ENCODE peak calls at places on chromosomes 7 and 10, in seven cellular contexts. Y is IMR-90; G is lung; L is CD8-positive, alpha-beta T cell; W is heart right ventricle; X is cardiac muscle cell; B is lower lobe of right lung. I is an unnamed sample.
A peak's percentile ranks its signal among the peaks of the same experiment; 100 is the strongest.

GRCh38 chr10:58627392-58627791 is 114.7 kb downstream of the BICC1 start:
- DNase-seq in B (no peak), L (no peak), X (no peak), G (no peak), Y (no peak), W (no peak), I (no peak)

GRCh38 chr10:11512596-11512995 is 98.9 kb downstream of the USP6NL start:
- DNase-seq in B (no peak), X (no peak), G (no peak), L (no peak), W (no peak), Y (no peak), I (no peak)

GRCh38 chr7:40765633-40766032 is 630.8 kb downstream of the SUGCT start:
- DNase-seq in W (no peak), L (no peak), Y (no peak), B (no peak), X (no peak), G (no peak), I (no peak)

GRCh38 chr10:31466313-31466712 is 147.3 kb downstream of the ZEB1 start:
- DNase-seq in Y (no peak), L (no peak), X (no peak), B (no peak), G (no peak), W (no peak), I (no peak)

GRCh38 chr10:121596668-121597503 is 1.4 kb downstream of the FGFR2 start:
- DNase-seq in Y (no peak), L (no peak), G (peak; percentile 56), B (no peak), X (peak; percentile 82), W (peak; percentile 24), I (peak; percentile 65)

GRCh38 chr7:712601-713457 is 13.7 kb upstream of the DNAAF5 start:
- DNase-seq in L (no peak), X (no peak), G (no peak), W (no peak), B (peak; percentile 36), Y (no peak), I (no peak)

GRCh38 chr7:108073305-108074070 is 56.7 kb downstream of the LAMB4 start:
- DNase-seq in B (no peak), W (no peak), Y (no peak), X (no peak), G (no peak), L (no peak), I (no peak)

GRCh38 chr7:123143206-123143605 is 56.6 kb downstream of the SLC13A1 start:
- DNase-seq in G (no peak), X (no peak), L (no peak), B (no peak), Y (no peak), W (no peak), I (no peak)

GRCh38 chr7:76086070-76086469 is 38.2 kb downstream of the MDH2 start:
- DNase-seq in G (no peak), Y (peak; percentile 59), W (no peak), L (no peak), X (no peak), B (no peak), I (no peak)

GRCh38 chr10:1132584-1132983 is 76.4 kb downstream of the WDR37 start:
- DNase-seq in L (no peak), B (no peak), X (no peak), W (no peak), G (no peak), Y (no peak), I (no peak)

GRCh38 chr10:34709637-34710390 is 105.3 kb downstream of the PARD3 start:
- DNase-seq in L (no peak), Y (peak; percentile 15), B (no peak), G (no peak), X (no peak), W (no peak), I (no peak)

GRCh38 chr10:116080553-116080952 is 192.5 kb downstream of the GFRA1 start:
- DNase-seq in L (no peak), W (no peak), X (no peak), G (no peak), B (no peak), Y (peak; percentile 35), I (no peak)

GRCh38 chr7:12771378-12771877 is 84.0 kb downstream of the ARL4A start:
- DNase-seq in G (peak; percentile 29), Y (peak; percentile 56), B (no peak), W (peak; percentile 12), L (no peak), X (no peak), I (peak; percentile 33)

GRCh38 chr7:122429926-122430325 is 125.4 kb upstream of the FEZF1 start:
- DNase-seq in Y (no peak), X (no peak), W (no peak), B (no peak), G (no peak), L (no peak), I (no peak)

GRCh38 chr10:131676971-131677421 is 223.8 kb upstream of the PPP2R2D start:
- DNase-seq in W (no peak), G (no peak), X (no peak), B (no peak), L (no peak), Y (no peak), I (no peak)

GRCh38 chr10:1179346-1180070 is 123.3 kb downstream of the WDR37 start:
- DNase-seq in Y (no peak), B (peak; percentile 13), X (no peak), G (no peak), W (no peak), L (no peak), I (no peak)

GRCh38 chr7:69845721-69846495 is 247.6 kb downstream of the AUTS2 start:
- DNase-seq in Y (no peak), W (no peak), B (no peak), G (no peak), X (no peak), L (no peak), I (no peak)

GRCh38 chr7:74501298-74501697 is 47.6 kb downstream of the GTF2IRD1 start:
- DNase-seq in B (peak; percentile 73), G (peak; percentile 59), W (peak; percentile 68), X (no peak), L (no peak), Y (no peak), I (no peak)

GRCh38 chr7:103391150-103391549 is 43.7 kb downstream of the PSMC2 start:
- DNase-seq in G (no peak), L (no peak), B (no peak), Y (no peak), W (no peak), X (no peak), I (no peak)

GRCh38 chr7:45923290-45923689 is 2.2 kb upstream of the IGFBP3 start:
- DNase-seq in B (peak; percentile 76), G (peak; percentile 73), Y (peak; percentile 72), X (peak; percentile 86), W (peak; percentile 79), L (peak; percentile 46), I (peak; percentile 88)

GRCh38 chr10:80713398-80713928 is 175.8 kb downstream of the SH2D4B start:
- DNase-seq in B (no peak), X (no peak), W (no peak), L (no peak), Y (no peak), G (no peak), I (no peak)

GRCh38 chr10:129945941-129946760 is 17.9 kb downstream of the EBF3 start:
- DNase-seq in B (no peak), W (no peak), L (no peak), X (no peak), Y (peak; percentile 38), G (no peak), I (no peak)

GRCh38 chr10:106378251-106378650 is 786.3 kb downstream of the SORCS1 start:
- DNase-seq in X (no peak), W (no peak), G (no peak), B (no peak), L (no peak), Y (no peak), I (no peak)

GRCh38 chr7:69597278-69598076 is 798 bp upstream of the AUTS2 start:
- DNase-seq in L (peak; percentile 22), B (peak; percentile 64), W (peak; percentile 57), G (no peak), X (peak; percentile 67), Y (no peak), I (peak; percentile 56)

GRCh38 chr7:98357751-98358161 is 43.1 kb downstream of the BAIAP2L1 start:
- DNase-seq in G (peak; percentile 52), W (no peak), L (no peak), B (no peak), Y (peak; percentile 24), X (no peak), I (peak; percentile 38)

GRCh38 chr7:12111461-12112405 is 99.4 kb upstream of the TMEM106B start:
- DNase-seq in G (peak; percentile 54), W (no peak), Y (no peak), B (peak; percentile 72), X (peak; percentile 55), L (no peak), I (peak; percentile 82)

GRCh38 chr10:113680172-113681111 is 730 bp downstream of the CASP7 start:
- DNase-seq in G (peak; percentile 38), Y (peak; percentile 73), X (peak; percentile 37), L (peak; percentile 22), W (peak; percentile 41), B (peak; percentile 67), I (peak; percentile 63)

GRCh38 chr10:61548371-61548770 is 95.2 kb upstream of the TMEM26 start:
- DNase-seq in Y (no peak), L (no peak), G (no peak), B (no peak), W (no peak), X (no peak), I (peak; percentile 67)
- H3K4me1 ChIP-seq in Y (no peaks in the 10 kb centered on the region), L (no peaks in the 10 kb centered on the region), G (no peaks in the 10 kb centered on the region), B (no peaks in the 10 kb centered on the region), W (no peaks in the 10 kb centered on the region), X (no peaks in the 10 kb centered on the region), I (no peaks in the 10 kb centered on the region)

DNA sequence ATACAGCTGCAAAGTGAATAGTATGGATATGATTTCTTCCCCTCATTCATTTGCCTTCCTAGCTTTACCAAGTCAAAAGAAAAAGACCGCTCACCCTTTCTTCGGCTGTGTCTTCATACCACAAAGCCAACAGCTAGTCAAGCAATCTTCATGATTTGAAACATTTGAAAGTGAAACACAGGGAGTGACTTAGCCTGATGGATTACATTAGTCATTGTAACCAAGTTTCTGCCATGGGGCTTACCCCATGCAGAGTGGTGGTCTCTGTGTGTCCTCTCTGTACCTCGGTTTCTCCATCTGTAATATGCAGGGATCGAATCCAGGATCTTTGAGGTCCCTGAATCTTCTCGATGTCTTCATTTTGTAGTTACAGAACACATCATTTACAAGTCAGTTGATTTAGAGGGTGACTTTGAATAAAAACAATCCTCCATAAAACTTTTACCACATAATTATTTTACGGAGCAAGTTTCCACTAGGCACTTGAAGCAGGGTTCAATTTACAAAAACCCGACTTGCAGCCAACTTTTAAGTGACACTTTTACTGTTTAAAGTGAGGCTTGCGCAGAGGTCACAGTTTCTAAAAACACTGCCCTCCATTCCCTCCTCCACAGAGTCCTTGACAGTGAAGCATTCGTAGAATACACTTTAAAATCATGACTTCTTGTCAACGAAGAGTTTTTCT is 2.2 kb upstream of the LGI1 start:
- DNase-seq in B (no peak), X (no peak), L (no peak), G (no peak), Y (no peak), W (no peak), I (no peak)
- H3K27ac ChIP-seq in B (no peak overlapping the region), X (no peak overlapping the region), L (no peak overlapping the region), G (no peak overlapping the region), Y (no peak overlapping the region), W (no peak overlapping the region), I (no peak overlapping the region)

GRCh38 chr10:124928545-124928944 is 13.4 kb upstream of the ZRANB1 start:
- DNase-seq in Y (no peak), X (no peak), B (no peak), W (no peak), G (no peak), L (no peak), I (no peak)
- H3K4me1 ChIP-seq in Y (peaks cover 4% of the 10 kb centered on the region), X (peaks cover 12% of the 10 kb centered on the region), B (peaks cover 22% of the 10 kb centered on the region), W (peaks cover 21% of the 10 kb centered on the region), G (no peaks in the 10 kb centered on the region), L (peaks cover 12% of the 10 kb centered on the region), I (peaks cover under 1% of the 10 kb centered on the region)

GRCh38 chr7:5689716-5690115 is 91.7 kb downstream of the RNF216 start:
- DNase-seq in B (no peak), Y (no peak), L (no peak), X (no peak), W (no peak), G (no peak), I (no peak)
- H3K27ac ChIP-seq in B (peak overlapping the region; percentile 22), Y (peak overlapping the region; percentile 98), L (peak overlapping the region; percentile 31), X (peak overlapping the region; percentile 100), W (peak overlapping the region; percentile 68), G (no peak overlapping the region), I (no peak overlapping the region)

I was measured in testis.